ENCODE peak calls at places on chromosomes 5 and 9, in nine cellular contexts. F is fibroblast of lung; H is mammary epithelial cell; D is lung; Z is transverse colon; X is GM23248; B is breast epithelium; R is CD4-positive, alpha-beta T cell; M is T-helper 17 cell. W is an unnamed sample.
A peak's percentile ranks its signal among the peaks of the same experiment; 100 is the strongest.

GRCh38 chr9:130604295-130604694 is 24.9 kb downstream of the FUBP3 start:
- DNase-seq in F (no peak), H (no peak), D (no peak), Z (no peak), X (no peak), B (no peak), R (no peak), M (no peak), W (no peak)

GRCh38 chr9:94928696-94929372 is 202.3 kb downstream of the AOPEP start:
- DNase-seq in F (peak; percentile 89), H (no peak), D (no peak), Z (no peak), X (no peak), B (no peak), R (no peak), M (no peak), W (no peak)

GRCh38 chr9:89873801-89874200 is 269.0 kb downstream of the GADD45G start:
- DNase-seq in F (no peak), H (no peak), D (no peak), Z (no peak), X (no peak), B (no peak), R (no peak), M (no peak), W (no peak)

GRCh38 chr9:109705515-109705914 is 74.5 kb upstream of the PALM2AKAP2 start:
- DNase-seq in F (peak; percentile 50), H (peak; percentile 70), D (no peak), Z (no peak), X (peak; percentile 69), B (no peak), R (no peak), M (no peak), W (peak; percentile 17)

GRCh38 chr9:130805510-130806387 is 29.3 kb upstream of the ABL1 start:
- DNase-seq in F (peak; percentile 40), H (no peak), D (no peak), Z (no peak), X (peak; percentile 27), B (no peak), R (no peak), M (no peak), W (no peak)

GRCh38 chr9:111529787-111530186 is 4.8 kb downstream of the ZNF483 start:
- DNase-seq in F (no peak), H (no peak), D (no peak), Z (no peak), X (no peak), B (no peak), R (no peak), M (no peak), W (no peak)

GRCh38 chr5:50888754-50889153 is 222.3 kb downstream of the PARP8 start:
- DNase-seq in F (no peak), H (no peak), D (no peak), Z (no peak), X (peak; percentile 13), B (no peak), R (no peak), M (no peak), W (no peak)

GRCh38 chr9:133135193-133135745 is 14.2 kb upstream of the RALGDS start:
- DNase-seq in F (peak; percentile 94), H (peak; percentile 97), D (no peak), Z (peak; percentile 94), X (peak; percentile 98), B (peak; percentile 81), R (peak; percentile 33), M (peak; percentile 68), W (peak; percentile 93)

GRCh38 chr5:176400382-176401156 is 12.0 kb downstream of the HIGD2A start:
- DNase-seq in F (no peak), H (no peak), D (no peak), Z (peak; percentile 89), X (no peak), B (no peak), R (no peak), M (no peak), W (no peak)

GRCh38 chr5:149127394-149127955 is 13.8 kb upstream of the ABLIM3 start:
- DNase-seq in F (no peak), H (no peak), D (no peak), Z (no peak), X (no peak), B (no peak), R (no peak), M (no peak), W (no peak)

GRCh38 chr9:131402738-131403492 is 9.0 kb downstream of the PRRC2B start:
- DNase-seq in F (peak; percentile 91), H (peak; percentile 79), D (peak; percentile 84), Z (peak; percentile 79), X (peak; percentile 96), B (peak; percentile 89), R (no peak), M (no peak), W (no peak)

GRCh38 chr5:178984145-178985072 is 10.7 kb downstream of the GRM6 start:
- DNase-seq in F (no peak), H (no peak), D (no peak), Z (no peak), X (no peak), B (no peak), R (no peak), M (no peak), W (no peak)

GRCh38 chr5:178986326-178986960 is 8.7 kb downstream of the GRM6 start:
- DNase-seq in F (no peak), H (no peak), D (no peak), Z (no peak), X (no peak), B (no peak), R (no peak), M (no peak), W (no peak)

GRCh38 chr5:178981381-178981780 is 13.7 kb downstream of the GRM6 start:
- DNase-seq in F (no peak), H (no peak), D (no peak), Z (no peak), X (no peak), B (no peak), R (no peak), M (no peak), W (no peak)

GRCh38 chr5:178983728-178984127 is 11.4 kb downstream of the GRM6 start:
- DNase-seq in F (no peak), H (no peak), D (no peak), Z (no peak), X (no peak), B (no peak), R (no peak), M (no peak), W (no peak)

DNA sequence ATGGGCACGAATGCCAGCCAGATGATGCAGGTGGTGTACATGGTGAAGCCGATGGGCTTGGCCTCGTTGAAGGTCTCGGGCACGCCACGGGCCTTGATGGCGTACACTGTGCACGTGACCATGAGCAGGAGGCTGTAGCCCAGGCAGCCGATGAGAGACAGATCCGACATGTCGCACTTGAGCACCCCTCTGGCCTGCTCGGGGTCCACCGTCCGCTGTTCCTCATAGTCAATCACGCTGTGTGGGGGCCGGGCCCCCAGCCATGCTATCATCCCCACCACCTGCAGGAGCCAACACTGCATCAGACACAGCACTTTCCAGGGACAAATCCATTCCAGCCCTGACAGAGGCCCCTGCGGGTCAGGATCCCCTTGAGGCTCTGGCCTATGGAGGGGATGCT is 12.2 kb downstream of the GRM6 start:
- DNase-seq in F (no peak), H (no peak), D (no peak), Z (no peak), X (no peak), B (no peak), R (no peak), M (no peak), W (no peak)
- H3K9me3 ChIP-seq in F (no peaks in the 10 kb centered on the region), H (peaks cover 46% of the 10 kb centered on the region), D (peaks cover 73% of the 10 kb centered on the region), Z (peaks cover 77% of the 10 kb centered on the region), X (peaks cover 4% of the 10 kb centered on the region), B (peaks cover 85% of the 10 kb centered on the region), R (peaks cover 13% of the 10 kb centered on the region), M (no peaks in the 10 kb centered on the region), W (peaks cover 25% of the 10 kb centered on the region)

DNA sequence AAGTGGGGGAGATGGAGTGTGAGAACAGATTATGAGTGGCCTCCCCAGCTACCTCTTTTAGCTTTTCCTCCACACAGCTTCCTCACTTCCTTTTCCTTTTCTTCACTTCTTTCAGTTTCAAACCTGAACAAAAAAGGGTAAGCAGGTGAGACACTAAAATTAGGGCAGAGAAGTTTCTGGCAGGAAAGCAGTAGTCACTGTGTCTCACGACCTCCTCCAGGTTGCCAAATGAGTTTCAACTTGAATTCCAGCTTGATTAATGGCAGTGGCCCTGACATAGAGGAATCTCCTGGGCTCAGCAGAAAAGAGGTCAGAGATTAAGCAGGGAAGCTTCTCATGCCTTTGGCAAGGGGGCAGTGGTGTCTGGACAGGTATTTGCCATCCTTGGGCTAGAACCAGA is 63.7 kb upstream of the SPINK5 start:
- DNase-seq in F (no peak), H (peak; percentile 12), D (no peak), Z (no peak), X (no peak), B (no peak), R (no peak), M (no peak), W (no peak)
- H3K9me3 ChIP-seq in F (no peaks in the 10 kb centered on the region), H (peaks cover 15% of the 10 kb centered on the region), D (peaks cover 13% of the 10 kb centered on the region), Z (peaks cover 26% of the 10 kb centered on the region), X (no peaks in the 10 kb centered on the region), B (peaks cover 15% of the 10 kb centered on the region), R (peaks cover 17% of the 10 kb centered on the region), M (no peaks in the 10 kb centered on the region), W (peaks cover 4% of the 10 kb centered on the region)

GRCh38 chr9:137593176-137593575 is 2.9 kb upstream of the ZMYND19 start:
- DNase-seq in F (no peak), H (no peak), D (peak; percentile 68), Z (no peak), X (no peak), B (peak; percentile 70), R (no peak), M (no peak), W (no peak)

GRCh38 chr9:137590123-137590468 is 216 bp downstream of the ZMYND19 start:
- DNase-seq in F (no peak), H (no peak), D (no peak), Z (no peak), X (no peak), B (no peak), R (no peak), M (no peak), W (no peak)

GRCh38 chr9:137589441-137590122 is 730 bp downstream of the ZMYND19 start:
- DNase-seq in F (peak; percentile 20), H (no peak), D (no peak), Z (no peak), X (peak; percentile 66), B (no peak), R (no peak), M (no peak), W (no peak)

GRCh38 chr9:137590469-137591383 is at the start of gene ZMYND19:
- DNase-seq in F (peak; percentile 72), H (peak; percentile 83), D (peak; percentile 83), Z (peak; percentile 92), X (peak; percentile 97), B (peak; percentile 87), R (peak; percentile 79), M (peak; percentile 90), W (no peak)

DNA sequence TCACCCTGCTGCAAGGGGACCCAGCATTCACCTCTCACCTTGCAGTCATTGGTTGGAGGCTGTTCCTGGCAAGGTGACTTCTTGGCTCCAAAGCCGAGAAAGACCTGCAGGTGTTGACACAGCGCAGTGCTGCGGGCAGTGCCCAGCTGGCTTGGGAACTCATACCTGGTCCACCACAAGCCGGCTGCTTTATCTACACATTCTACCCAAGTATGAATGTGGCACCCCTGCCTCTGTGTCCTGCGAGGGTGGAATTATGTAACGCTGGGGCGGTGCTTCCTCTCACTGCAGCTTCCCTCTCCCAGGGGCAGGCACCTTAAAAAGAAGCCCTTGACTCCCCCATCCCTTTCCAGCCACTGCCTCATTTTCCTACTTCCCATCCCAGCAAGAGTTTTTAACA is 2.5 kb upstream of the ZMYND19 start:
- DNase-seq in F (no peak), H (no peak), D (peak; percentile 58), Z (no peak), X (no peak), B (no peak), R (no peak), M (no peak), W (no peak)
- H3K9me3 ChIP-seq in F (no peaks in the 10 kb centered on the region), H (no peaks in the 10 kb centered on the region), D (no peaks in the 10 kb centered on the region), Z (no peaks in the 10 kb centered on the region), X (no peaks in the 10 kb centered on the region), B (no peaks in the 10 kb centered on the region), R (no peaks in the 10 kb centered on the region), M (no peaks in the 10 kb centered on the region), W (no peaks in the 10 kb centered on the region)

GRCh38 chr5:180214870-180215737 is 6.1 kb upstream of the RASGEF1C start:
- DNase-seq in F (no peak), H (no peak), D (no peak), Z (no peak), X (no peak), B (no peak), R (no peak), M (no peak), W (no peak)
- H3K9me3 ChIP-seq in F (peaks cover 3% of the 10 kb centered on the region), H (peaks cover 4% of the 10 kb centered on the region), D (peaks cover 15% of the 10 kb centered on the region), Z (peaks cover 17% of the 10 kb centered on the region), X (no peaks in the 10 kb centered on the region), B (peaks cover 51% of the 10 kb centered on the region), R (peaks cover 36% of the 10 kb centered on the region), M (peaks cover 5% of the 10 kb centered on the region), W (peaks cover 6% of the 10 kb centered on the region)

W was measured in keratinocyte.